ENCODE peak calls at places on chromosomes 4 and X, in four cellular contexts. D is Panc1, M is K562, B is HCT116. E is an unnamed sample.

GRCh38 chrX:103330601-103331397 is 760 bp downstream of the TCEAL7 start:
- DNase-seq in D (no peak), M (no peak), B (no peak), E (no peak)

GRCh38 chr4:78945638-78946179 is 6.5 kb upstream of the PAQR3 start:
- DNase-seq in D (no peak), M (no peak), B (no peak), E (no peak)

GRCh38 chr4:140861359-140862181 is 105.4 kb upstream of the TBC1D9 start:
- DNase-seq in D (peak; percentile 53), M (peak; percentile 35), B (peak; percentile 74), E (no peak)

GRCh38 chr4:76308548-76308947 is 2.0 kb downstream of the STBD1 start:
- DNase-seq in D (no peak), M (peak; percentile 35), B (no peak), E (no peak)

GRCh38 chr4:108370291-108370690 is 201.6 kb upstream of the LEF1 start:
- DNase-seq in D (no peak), M (no peak), B (no peak), E (peak; percentile 24)

GRCh38 chrX:130080791-130081367 is 29.4 kb downstream of the ELF4 start:
- DNase-seq in D (no peak), M (no peak), B (no peak), E (no peak)

GRCh38 chr4:174429701-174430100 is 92.6 kb downstream of the HPGD start:
- DNase-seq in D (no peak), M (no peak), B (no peak), E (no peak)

GRCh38 chr4:38805530-38806145 is 1.0 kb upstream of the TLR1 start:
- DNase-seq in D (no peak), M (no peak), B (no peak), E (no peak)

DNA sequence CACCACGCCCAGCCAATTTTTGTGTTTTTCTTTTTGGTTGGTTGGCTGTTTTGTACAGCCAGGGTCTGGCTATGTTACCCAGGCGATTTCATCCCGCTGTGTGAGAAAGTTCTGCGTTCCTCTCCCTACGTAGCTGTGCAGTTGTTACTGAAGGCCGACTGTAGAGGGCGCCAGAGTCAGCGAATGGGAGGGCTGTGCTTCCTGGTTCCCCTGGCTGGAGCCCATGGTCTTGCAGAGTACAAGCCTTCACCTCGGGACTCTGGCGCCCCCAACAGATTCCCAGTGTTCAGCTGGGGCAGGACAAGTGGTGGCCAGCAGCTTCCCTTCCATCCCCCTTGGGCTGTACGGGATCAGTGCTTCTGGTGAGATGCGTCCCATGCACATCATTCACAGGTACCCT is 5.6 kb upstream of the CT45A1 start:
- DNase-seq in D (no peak), M (peak; percentile 79), B (peak; percentile 16), E (no peak)
- TF ChIP-seq CTCF in D (peak; percentile 70), M (peak; percentile 88), B (peak; percentile 67), E (no peak)

DNA sequence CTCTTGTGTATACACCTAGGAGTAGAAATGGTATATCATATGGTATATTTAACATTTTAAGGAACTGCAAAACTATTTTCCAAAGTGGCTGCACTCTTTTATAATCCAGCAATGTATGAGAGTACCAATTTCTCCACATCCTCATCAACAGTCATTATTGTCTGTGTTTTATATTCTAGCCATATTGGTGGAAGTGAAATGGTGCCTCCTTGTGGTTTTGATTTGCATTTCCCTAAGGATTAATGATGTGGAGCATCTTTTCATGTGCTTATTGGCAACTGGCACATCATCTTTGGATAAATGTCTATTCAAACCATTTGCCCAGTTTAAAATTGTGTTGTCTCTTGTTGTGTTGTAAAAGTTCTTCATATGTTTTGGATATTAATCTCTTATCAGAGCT is 9.6 kb downstream of the BMP15 start:
- DNase-seq in D (no peak), M (no peak), B (no peak), E (no peak)
- TF ChIP-seq CTCF in D (peak; percentile 40), M (peak; percentile 19), B (peak; percentile 31), E (no peak)

GRCh38 chrX:41875142-41875541 is 48.2 kb downstream of the CASK start:
- DNase-seq in D (no peak), M (no peak), B (no peak), E (no peak)
- TF ChIP-seq CTCF in D (no peak), M (no peak), B (no peak), E (no peak)

DNA sequence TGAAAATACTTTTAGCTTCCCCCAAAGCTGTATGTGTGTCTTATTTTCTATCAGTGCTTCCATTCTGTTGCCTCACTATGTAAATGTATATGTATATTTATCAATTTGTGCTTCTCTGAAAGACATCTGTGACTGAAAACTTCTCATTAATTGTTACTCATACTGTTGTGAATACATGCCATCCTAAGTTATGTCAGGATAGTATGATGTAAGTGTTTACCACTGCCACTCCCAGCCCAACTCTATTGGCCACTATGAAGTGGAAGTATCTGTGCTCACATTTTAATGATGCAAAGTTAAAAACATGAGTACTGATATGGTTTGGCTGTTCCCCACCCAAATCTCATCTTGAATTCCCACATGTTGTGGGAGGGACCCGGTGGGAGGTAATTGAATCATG is 24.4 kb downstream of the GATB start:
- DNase-seq in D (no peak), M (no peak), B (no peak), E (no peak)
- TF ChIP-seq CTCF in D (no peak), M (no peak), B (no peak), E (no peak)

DNA sequence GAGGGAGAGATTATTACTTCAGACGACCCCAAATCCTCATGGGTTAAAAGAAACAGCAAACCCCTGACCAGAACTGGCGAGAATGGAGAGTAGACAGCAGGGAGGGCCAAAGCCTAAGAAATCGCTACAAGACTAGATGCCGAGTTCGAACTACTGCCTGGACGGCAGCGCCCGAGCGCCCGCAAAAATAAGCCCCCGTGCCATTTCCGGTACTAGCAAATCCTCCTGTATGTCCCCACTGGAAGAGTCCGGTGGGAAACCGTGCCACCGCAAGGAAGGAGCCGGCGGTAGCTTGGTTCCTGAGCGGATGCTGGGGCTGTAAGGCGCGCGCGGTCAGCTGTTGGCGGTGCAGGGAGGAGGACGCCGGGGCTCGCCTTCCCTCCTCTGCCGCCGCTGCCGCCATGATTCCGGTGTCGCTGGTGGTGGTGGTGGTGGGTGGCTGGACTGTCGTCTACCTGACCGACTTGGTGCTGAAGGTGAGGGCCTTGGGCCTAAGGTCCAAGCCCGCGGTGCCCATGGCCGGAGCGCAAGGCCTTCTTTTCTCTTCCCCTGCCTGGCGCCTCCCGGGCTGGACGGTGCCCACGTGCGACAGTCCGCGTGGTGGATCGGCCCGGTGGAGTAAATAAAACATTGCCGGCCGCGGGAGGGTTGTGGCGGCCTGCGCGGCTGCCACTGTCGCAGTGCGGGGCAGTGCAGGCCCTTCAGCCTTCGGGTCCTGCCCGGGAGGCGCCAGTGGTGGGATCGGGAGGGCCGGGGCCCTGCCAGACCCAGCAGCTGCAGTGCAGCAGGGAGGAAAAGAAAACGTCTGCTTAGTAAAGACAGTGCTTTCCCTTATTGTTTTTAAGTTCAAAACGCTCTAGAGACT is at the start of gene MBTPS2:
- DNase-seq in D (peak; percentile 30), M (peak; percentile 56), B (peak; percentile 73), E (peak; percentile 65)
- TF ChIP-seq CTCF in D (peak; percentile 41), M (peak; percentile 53), B (peak; percentile 10), E (no peak)

GRCh38 chr4:83753260-83753659 is 217.4 kb downstream of the GPAT3 start:
- DNase-seq in D (no peak), M (no peak), B (no peak), E (no peak)
- TF ChIP-seq CTCF in D (no peak), M (no peak), B (peak; percentile 41), E (no peak)

DNA sequence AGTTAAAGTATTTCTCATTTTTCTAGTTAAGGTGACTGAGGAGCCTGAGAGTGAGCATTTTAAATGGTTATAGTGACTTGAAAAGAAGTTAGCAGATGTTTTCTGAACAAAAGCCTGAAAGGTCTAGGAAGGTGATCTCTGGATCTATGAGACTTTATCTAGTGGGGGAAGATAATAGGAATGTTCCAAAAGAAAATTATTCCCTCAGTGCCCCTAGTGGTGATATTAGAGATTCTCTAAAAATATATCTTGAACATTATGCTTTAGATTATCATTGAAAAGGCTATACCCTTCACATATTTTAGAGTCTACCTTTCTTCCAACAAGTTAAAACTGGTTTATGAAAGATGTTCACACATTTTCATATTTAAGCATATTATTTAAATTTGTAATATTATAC is 69.0 kb upstream of the SPANXN1 start:
- DNase-seq in D (no peak), M (peak; percentile 4), B (no peak), E (no peak)
- TF ChIP-seq CTCF in D (peak; percentile 21), M (no peak), B (no peak), E (no peak)

DNA sequence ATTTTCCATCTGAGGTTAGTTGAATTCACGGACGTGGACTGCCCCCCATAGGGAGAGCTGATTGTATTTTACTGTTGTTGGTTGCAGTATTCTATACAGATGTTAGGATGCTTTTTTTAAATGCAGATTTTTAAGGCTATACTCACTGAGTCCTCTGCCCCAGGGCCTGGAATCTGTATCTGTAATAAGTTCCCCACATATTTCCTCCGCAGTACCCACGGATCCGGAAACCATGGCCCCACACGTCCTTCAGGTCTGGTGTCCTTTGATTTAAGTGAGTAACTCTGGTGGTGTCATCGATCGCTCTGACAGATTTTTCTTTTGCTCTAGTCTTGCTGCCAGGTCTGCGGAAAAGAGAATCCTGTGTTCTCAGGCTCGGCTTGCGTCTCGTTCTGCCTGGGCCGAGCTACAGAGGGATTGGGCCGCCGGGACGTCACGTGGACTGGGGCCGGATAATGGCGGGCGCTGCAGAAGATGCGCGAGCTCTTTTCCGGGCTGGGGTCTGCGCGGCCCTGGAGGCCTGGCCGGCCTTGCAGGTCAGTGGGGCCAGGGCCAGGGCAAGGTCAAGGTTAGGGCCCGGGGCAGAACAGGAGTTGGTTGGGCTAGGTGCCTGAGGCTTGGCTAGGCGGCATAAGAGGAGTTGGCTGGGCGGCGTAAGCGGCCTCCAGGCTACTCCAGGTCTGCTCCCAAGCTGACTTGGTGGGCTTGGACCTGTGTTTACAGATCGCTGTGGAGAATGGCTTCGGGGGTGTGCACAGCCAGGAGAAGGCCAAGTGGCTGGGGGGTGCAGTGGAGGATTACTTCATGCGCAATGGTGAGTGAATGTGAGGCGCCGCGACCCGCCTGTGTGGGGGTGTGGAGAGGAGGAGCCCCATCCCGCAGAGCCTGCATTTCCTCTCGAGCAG is at the start of gene TSR2:
- DNase-seq in D (peak; percentile 69), M (peak; percentile 79), B (peak; percentile 72), E (peak; percentile 75)
- TF ChIP-seq CTCF in D (no peak), M (peak; percentile 12), B (peak; percentile 9), E (no peak)

DNA sequence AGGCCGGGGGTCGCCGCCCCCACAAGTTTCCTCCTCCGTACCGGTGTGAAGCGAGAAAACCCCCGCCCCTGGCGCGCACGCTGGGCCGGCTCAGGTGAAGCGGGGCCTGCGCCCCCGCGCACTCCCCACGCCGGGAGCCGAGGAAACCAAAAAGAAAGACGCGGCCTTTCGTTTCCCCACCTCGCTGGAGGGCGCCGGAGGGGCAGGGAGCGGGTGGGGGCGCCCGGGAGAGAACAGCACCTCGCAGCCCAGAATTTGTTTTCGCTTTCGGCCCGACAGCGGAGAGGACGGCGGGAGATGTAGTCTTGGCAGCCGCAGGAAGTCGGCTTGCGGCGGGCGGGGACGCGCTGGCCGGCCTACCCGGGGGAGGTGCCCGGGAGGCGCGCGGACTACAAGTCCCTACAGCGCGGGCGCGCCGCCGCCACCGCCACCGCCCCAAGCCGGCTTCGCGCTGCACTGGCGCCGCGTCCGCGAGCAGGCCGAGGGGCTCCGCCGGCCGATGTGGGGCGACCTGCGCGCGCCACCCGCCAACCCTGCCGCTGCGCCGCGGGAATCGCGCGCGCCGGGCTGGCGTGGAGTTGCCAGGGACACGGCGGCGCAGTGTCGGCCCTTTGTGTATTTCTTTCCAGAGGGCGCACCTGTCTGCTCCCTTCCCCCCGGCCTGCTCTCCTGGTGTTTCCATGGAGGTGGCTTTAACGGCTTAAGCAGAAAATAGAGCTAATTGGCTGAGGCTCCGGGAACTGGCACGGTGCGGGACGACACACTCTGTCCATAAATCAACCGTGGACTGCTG is at the start of gene OTUD4:
- DNase-seq in D (peak; percentile 39), M (peak; percentile 88), B (peak; percentile 82), E (peak; percentile 94)
- TF ChIP-seq CTCF in D (peak; percentile 51), M (peak; percentile 25), B (no peak), E (no peak)

E was measured in natural killer cell.